ENCODE peak calls at places on chromosomes 7 and 10, in four cellular contexts. One of them, this sample, is unnamed.

GRCh38 chr7:159113056-159113455 is 31.6 kb downstream of the VIPR2 start:
- DNase-seq in gastrocnemius medialis: no peak
- DNase-seq in naive thymus-derived CD8-positive, alpha-beta T cell: no peak
- DNase-seq in NCI-H460: no peak
- DNase-seq in this sample: no peak

GRCh38 chr10:27470890-27471289 is 33.2 kb upstream of the RAB18 start:
- DNase-seq in gastrocnemius medialis: no peak
- DNase-seq in naive thymus-derived CD8-positive, alpha-beta T cell: no peak
- DNase-seq in NCI-H460: no peak
- DNase-seq in this sample: no peak

GRCh38 chr7:119996634-119997033 is 276.3 kb upstream of the KCND2 start:
- DNase-seq in gastrocnemius medialis: no peak
- DNase-seq in naive thymus-derived CD8-positive, alpha-beta T cell: no peak
- DNase-seq in NCI-H460: no peak
- DNase-seq in this sample: no peak

GRCh38 chr10:2839081-2839725 is 228.1 kb upstream of the PFKP start:
- DNase-seq in gastrocnemius medialis: no peak
- DNase-seq in naive thymus-derived CD8-positive, alpha-beta T cell: no peak
- DNase-seq in NCI-H460: peak
- DNase-seq in this sample: no peak

GRCh38 chr10:26242752-26243151 is 26.2 kb downstream of the GAD2 start:
- DNase-seq in gastrocnemius medialis: no peak
- DNase-seq in naive thymus-derived CD8-positive, alpha-beta T cell: no peak
- DNase-seq in NCI-H460: no peak
- DNase-seq in this sample: no peak

GRCh38 chr10:35271086-35271834 is 65.0 kb upstream of the CCNY start:
- DNase-seq in gastrocnemius medialis: no peak
- DNase-seq in naive thymus-derived CD8-positive, alpha-beta T cell: no peak
- DNase-seq in NCI-H460: no peak
- DNase-seq in this sample: no peak

GRCh38 chr7:7552199-7552598 is 14.5 kb upstream of the MIOS start:
- DNase-seq in gastrocnemius medialis: no peak
- DNase-seq in naive thymus-derived CD8-positive, alpha-beta T cell: no peak
- DNase-seq in NCI-H460: no peak
- DNase-seq in this sample: no peak

GRCh38 chr10:75186310-75186709 is 24.3 kb upstream of the VDAC2 start:
- DNase-seq in gastrocnemius medialis: no peak
- DNase-seq in naive thymus-derived CD8-positive, alpha-beta T cell: no peak
- DNase-seq in NCI-H460: no peak
- DNase-seq in this sample: no peak

GRCh38 chr7:104231054-104232046 is 23.5 kb upstream of the ORC5 start:
- DNase-seq in gastrocnemius medialis: peak
- DNase-seq in naive thymus-derived CD8-positive, alpha-beta T cell: peak
- DNase-seq in NCI-H460: peak
- DNase-seq in this sample: peak

GRCh38 chr10:108090476-108091215 is 926.1 kb upstream of the SORCS1 start:
- DNase-seq in gastrocnemius medialis: no peak
- DNase-seq in naive thymus-derived CD8-positive, alpha-beta T cell: no peak
- DNase-seq in NCI-H460: no peak
- DNase-seq in this sample: no peak

GRCh38 chr10:60335708-60336107 is 54.0 kb downstream of the ANK3 start:
- DNase-seq in gastrocnemius medialis: no peak
- DNase-seq in naive thymus-derived CD8-positive, alpha-beta T cell: no peak
- DNase-seq in NCI-H460: peak
- DNase-seq in this sample: no peak